ENCODE peak calls at places on chromosome 3, in five cellular contexts. One of them, this sample, is unnamed. For H3K9me3, the result is how much of the 10 kb centered on the place peaks cover.

GRCh38 chr3:133576169-133576568 is 2.7 kb downstream of the CDV3 start:
- DNase-seq in PC-3: no peak
- DNase-seq in H9: no peak
- DNase-seq in aorta: no peak
- DNase-seq in AG04450: no peak
- DNase-seq in this sample: no peak

GRCh38 chr3:192915306-192915705 is 2.4 kb downstream of the MB21D2 start:
- DNase-seq in PC-3: peak
- DNase-seq in H9: peak
- DNase-seq in aorta: no peak
- DNase-seq in AG04450: no peak
- DNase-seq in this sample: no peak

GRCh38 chr3:175748087-175748732 is 889.1 kb downstream of the NAALADL2 start:
- DNase-seq in PC-3: peak
- DNase-seq in H9: no peak
- DNase-seq in AG04450: no peak
- DNase-seq in aorta: no peak
- DNase-seq in this sample: no peak

GRCh38 chr3:194148383-194148782 is 12.4 kb downstream of the HES1 start:
- DNase-seq in AG04450: no peak
- DNase-seq in PC-3: no peak
- DNase-seq in H9: no peak
- DNase-seq in aorta: no peak
- DNase-seq in this sample: no peak

GRCh38 chr3:7630925-7631324 is 770.0 kb downstream of the GRM7 start:
- DNase-seq in H9: no peak
- DNase-seq in PC-3: no peak
- DNase-seq in AG04450: no peak
- DNase-seq in aorta: peak
- DNase-seq in this sample: no peak

GRCh38 chr3:64533565-64534317 is 154.1 kb downstream of the ADAMTS9 start:
- DNase-seq in AG04450: peak
- DNase-seq in PC-3: peak
- DNase-seq in H9: peak
- DNase-seq in aorta: peak
- DNase-seq in this sample: no peak

GRCh38 chr3:185594073-185594472 is 8.0 kb downstream of the SENP2 start:
- DNase-seq in PC-3: no peak
- DNase-seq in aorta: no peak
- DNase-seq in H9: no peak
- DNase-seq in AG04450: no peak
- DNase-seq in this sample: no peak

GRCh38 chr3:61582846-61583245 is 21.5 kb downstream of the PTPRG start:
- DNase-seq in PC-3: no peak
- DNase-seq in aorta: no peak
- DNase-seq in H9: no peak
- DNase-seq in AG04450: no peak
- DNase-seq in this sample: no peak

GRCh38 chr3:158983480-158983879 is 181.6 kb downstream of the MFSD1 start:
- DNase-seq in H9: no peak
- DNase-seq in aorta: no peak
- DNase-seq in PC-3: no peak
- DNase-seq in AG04450: no peak
- DNase-seq in this sample: no peak

DNA sequence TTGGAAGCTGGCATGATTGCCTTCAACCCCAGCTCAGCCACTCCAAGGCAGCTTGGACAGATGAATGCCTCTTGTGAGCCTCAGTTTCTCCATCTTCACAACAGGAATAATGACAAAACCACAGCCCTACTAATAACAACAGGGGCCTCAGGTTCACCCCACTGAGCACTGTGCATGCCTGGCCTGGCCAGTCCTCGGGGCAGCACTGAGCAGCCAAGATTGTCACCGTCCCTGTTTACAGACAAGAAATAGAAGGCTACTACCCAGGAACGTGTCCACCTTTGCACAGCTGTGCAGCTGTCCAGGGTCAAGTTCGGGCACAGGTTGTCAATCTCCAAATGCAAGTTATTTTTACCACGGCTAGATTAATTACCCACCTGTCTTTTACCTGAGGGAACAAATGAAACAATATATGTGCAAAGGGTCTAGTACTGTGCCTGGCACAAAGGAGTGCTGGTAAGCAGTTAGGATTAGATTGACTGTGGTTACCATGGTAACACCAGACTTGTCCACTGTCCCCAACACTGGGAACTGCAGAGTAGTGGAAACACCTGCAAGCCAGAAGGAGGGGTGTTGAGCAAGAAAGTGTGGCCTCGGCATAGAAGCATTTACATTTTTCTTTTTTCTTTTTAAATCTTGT is 66.5 kb upstream of the SLC6A6 start:
- DNase-seq in aorta: no peak
- DNase-seq in PC-3: no peak
- DNase-seq in AG04450: no peak
- DNase-seq in H9: no peak
- DNase-seq in this sample: no peak
- H3K9me3 ChIP-seq in aorta: under half
- H3K9me3 ChIP-seq in PC-3: under half
- H3K9me3 ChIP-seq in AG04450: under half
- H3K9me3 ChIP-seq in H9: under half
- H3K9me3 ChIP-seq in this sample: under half

GRCh38 chr3:93910085-93910484 is 63.6 kb downstream of the PROS1 start:
- DNase-seq in AG04450: no peak
- DNase-seq in H9: no peak
- DNase-seq in aorta: no peak
- DNase-seq in PC-3: no peak
- DNase-seq in this sample: no peak
- H3K9me3 ChIP-seq in AG04450: under half
- H3K9me3 ChIP-seq in H9: under half
- H3K9me3 ChIP-seq in aorta: under half
- H3K9me3 ChIP-seq in PC-3: under half
- H3K9me3 ChIP-seq in this sample: under half

DNA sequence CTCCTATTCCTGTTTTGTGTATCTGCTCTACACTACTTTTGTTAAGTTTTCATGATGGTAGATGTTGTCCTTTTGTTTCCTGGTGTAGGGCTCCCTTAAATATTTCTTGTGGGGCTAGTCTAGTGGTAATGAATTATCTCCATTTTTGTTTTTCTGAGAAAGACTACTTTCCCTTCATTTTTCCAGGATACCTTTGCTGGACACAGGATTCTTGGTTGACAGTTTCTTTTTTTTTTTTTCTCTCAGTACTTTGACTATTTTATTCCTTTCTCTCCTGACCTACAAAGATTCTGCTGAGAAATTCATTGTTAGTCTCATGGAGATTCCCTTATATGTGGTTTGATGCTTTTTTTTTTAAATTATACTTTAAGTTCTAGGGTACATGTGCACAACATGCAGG is 38.0 kb downstream of the FAIM start:
- DNase-seq in H9: no peak
- DNase-seq in AG04450: no peak
- DNase-seq in PC-3: no peak
- DNase-seq in aorta: no peak
- DNase-seq in this sample: no peak
- H3K9me3 ChIP-seq in H9: under half
- H3K9me3 ChIP-seq in AG04450: under half
- H3K9me3 ChIP-seq in PC-3: under half
- H3K9me3 ChIP-seq in aorta: under half
- H3K9me3 ChIP-seq in this sample: under half

GRCh38 chr3:195918176-195918575 is 9.8 kb upstream of the TNK2 start:
- DNase-seq in PC-3: no peak
- DNase-seq in H9: no peak
- DNase-seq in AG04450: no peak
- DNase-seq in aorta: peak
- DNase-seq in this sample: no peak

GRCh38 chr3:195916991-195917390 is 8.6 kb upstream of the TNK2 start:
- DNase-seq in H9: no peak
- DNase-seq in aorta: peak
- DNase-seq in PC-3: no peak
- DNase-seq in AG04450: no peak
- DNase-seq in this sample: no peak

GRCh38 chr3:195916291-195916690 is 7.9 kb upstream of the TNK2 start:
- DNase-seq in AG04450: no peak
- DNase-seq in PC-3: no peak
- DNase-seq in H9: no peak
- DNase-seq in aorta: peak
- DNase-seq in this sample: no peak

GRCh38 chr3:195925746-195926145 is 17.4 kb upstream of the TNK2 start:
- DNase-seq in AG04450: no peak
- DNase-seq in PC-3: no peak
- DNase-seq in aorta: no peak
- DNase-seq in H9: no peak
- DNase-seq in this sample: no peak

DNA sequence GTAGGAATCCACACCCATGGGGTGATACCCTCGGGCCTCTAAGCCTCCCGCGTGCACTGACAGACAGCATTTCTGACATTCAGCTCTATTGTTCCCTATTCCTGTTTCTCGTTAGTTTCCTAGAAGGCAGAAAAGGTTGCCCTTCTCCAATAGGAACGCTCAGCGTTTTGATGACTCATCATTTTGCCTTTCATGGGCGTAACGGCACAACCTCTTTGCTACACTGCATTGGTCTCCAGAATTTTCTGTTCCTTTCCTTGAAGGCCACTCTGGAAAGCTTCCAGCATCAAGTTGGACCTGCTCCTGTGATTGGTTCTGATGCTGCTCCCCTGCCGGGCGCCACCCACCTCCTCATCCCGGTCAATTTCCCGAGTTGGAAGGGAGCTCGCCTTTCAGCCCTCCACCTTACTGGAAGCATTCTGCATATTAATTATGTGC is 13.0 kb upstream of the TNK2 start:
- DNase-seq in PC-3: no peak
- DNase-seq in AG04450: no peak
- DNase-seq in H9: peak
- DNase-seq in aorta: peak
- DNase-seq in this sample: no peak
- H3K9me3 ChIP-seq in PC-3: under half
- H3K9me3 ChIP-seq in AG04450: under half
- H3K9me3 ChIP-seq in H9: under half
- H3K9me3 ChIP-seq in aorta: under half
- H3K9me3 ChIP-seq in this sample: under half

GRCh38 chr3:174317005-174317404 is 542.1 kb upstream of the NAALADL2 start:
- DNase-seq in AG04450: no peak
- DNase-seq in aorta: no peak
- DNase-seq in PC-3: no peak
- DNase-seq in H9: no peak
- DNase-seq in this sample: no peak
- H3K9me3 ChIP-seq in AG04450: under half
- H3K9me3 ChIP-seq in aorta: under half
- H3K9me3 ChIP-seq in PC-3: under half
- H3K9me3 ChIP-seq in H9: under half
- H3K9me3 ChIP-seq in this sample: under half

DNA sequence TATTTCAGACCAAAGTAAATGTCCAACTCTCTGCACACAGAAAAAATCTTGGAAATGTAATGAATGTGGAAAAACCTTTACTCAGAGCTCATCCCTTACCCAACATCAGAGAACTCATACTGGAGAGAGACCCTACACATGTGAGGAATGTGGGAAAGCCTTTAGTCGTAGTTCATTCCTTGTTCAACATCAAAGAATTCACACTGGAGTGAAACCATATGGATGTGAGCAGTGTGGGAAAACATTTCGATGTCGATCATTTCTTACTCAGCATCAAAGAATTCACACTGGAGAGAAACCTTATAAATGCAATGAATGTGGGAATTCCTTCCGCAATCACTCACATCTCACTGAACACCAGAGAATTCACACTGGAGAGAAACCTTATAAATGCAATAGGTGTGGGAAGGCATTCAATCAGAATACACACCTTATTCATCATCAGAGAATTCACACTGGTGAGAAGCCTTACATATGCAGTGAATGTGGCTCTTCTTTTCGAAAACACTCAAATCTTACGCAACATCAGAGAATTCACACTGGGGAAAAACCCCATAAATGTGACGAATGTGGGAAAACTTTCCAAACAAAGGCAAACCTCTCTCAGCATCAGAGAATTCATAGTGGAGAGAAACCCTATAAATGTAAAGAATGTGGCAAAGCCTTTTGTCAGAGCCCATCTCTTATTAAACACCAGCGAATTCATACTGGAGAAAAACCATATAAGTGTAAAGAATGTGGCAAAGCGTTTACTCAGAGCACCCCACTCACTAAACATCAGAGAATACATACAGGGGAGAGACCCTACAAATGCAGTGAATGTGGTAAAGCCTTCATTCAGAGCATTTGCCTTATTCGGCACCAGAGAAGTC is 8.0 kb upstream of the ZNF501 start:
- DNase-seq in H9: no peak
- DNase-seq in PC-3: no peak
- DNase-seq in AG04450: no peak
- DNase-seq in aorta: no peak
- DNase-seq in this sample: no peak
- H3K9me3 ChIP-seq in H9: half or more
- H3K9me3 ChIP-seq in PC-3: half or more
- H3K9me3 ChIP-seq in AG04450: half or more
- H3K9me3 ChIP-seq in aorta: under half
- H3K9me3 ChIP-seq in this sample: half or more

GRCh38 chr3:101801174-101801573 is 22.2 kb downstream of the NXPE3 start:
- DNase-seq in H9: no peak
- DNase-seq in aorta: no peak
- DNase-seq in AG04450: no peak
- DNase-seq in PC-3: no peak
- DNase-seq in this sample: no peak

GRCh38 chr3:101791778-101792177 is 12.8 kb downstream of the NXPE3 start:
- DNase-seq in H9: no peak
- DNase-seq in AG04450: no peak
- DNase-seq in aorta: no peak
- DNase-seq in PC-3: no peak
- DNase-seq in this sample: no peak

DNA sequence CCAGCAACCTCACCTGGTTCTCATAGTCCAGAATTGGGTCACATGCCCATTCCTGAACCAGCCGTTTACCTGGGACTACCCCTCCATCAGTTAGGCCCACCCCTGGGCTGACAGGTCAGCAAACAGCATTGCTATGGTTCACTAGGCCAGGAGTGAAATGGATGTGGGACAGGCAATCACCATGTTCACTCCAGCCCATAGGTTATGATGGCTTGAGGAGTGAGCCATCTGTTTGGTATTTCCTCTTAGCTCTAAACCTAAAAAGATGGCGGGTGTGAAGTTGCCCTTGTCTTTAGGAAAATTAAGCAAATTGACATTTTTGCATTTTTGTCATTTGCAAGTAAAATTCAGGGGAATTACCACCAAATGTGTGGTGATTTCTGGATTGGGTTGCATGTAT is 17.1 kb downstream of the NXPE3 start:
- DNase-seq in AG04450: no peak
- DNase-seq in aorta: no peak
- DNase-seq in H9: no peak
- DNase-seq in PC-3: no peak
- DNase-seq in this sample: no peak
- H3K9me3 ChIP-seq in AG04450: under half
- H3K9me3 ChIP-seq in aorta: under half
- H3K9me3 ChIP-seq in H9: under half
- H3K9me3 ChIP-seq in PC-3: under half
- H3K9me3 ChIP-seq in this sample: under half

GRCh38 chr3:53072653-53073552 is 27.0 kb upstream of the SFMBT1 start:
- DNase-seq in H9: peak
- DNase-seq in aorta: peak
- DNase-seq in PC-3: peak
- DNase-seq in AG04450: peak
- DNase-seq in this sample: peak
- H3K9me3 ChIP-seq in H9: under half
- H3K9me3 ChIP-seq in aorta: under half
- H3K9me3 ChIP-seq in PC-3: under half
- H3K9me3 ChIP-seq in AG04450: under half
- H3K9me3 ChIP-seq in this sample: under half